ENCODE peak calls at places on chromosomes 12 and 14, in six cellular contexts. B is AG04450, V is GM20000, K is heart left ventricle, O is IMR-90, J is suprapubic skin. Z is an unnamed sample.

GRCh38 chr14:92316937-92317336 is 6.0 kb upstream of the SLC24A4 start:
- DNase-seq in K (no peak), J (no peak), V (no peak), B (no peak), O (no peak), Z (no peak)

GRCh38 chr14:104724981-104725771 is 1.1 kb downstream of the ADSS1 start:
- DNase-seq in K (peak), O (no peak), B (no peak), J (no peak), V (no peak), Z (no peak)

GRCh38 chr14:23005451-23005850 is 4.5 kb downstream of the C14orf93 start:
- DNase-seq in J (no peak), V (no peak), K (no peak), B (no peak), O (no peak), Z (no peak)

GRCh38 chr12:125110641-125111360 is 45.6 kb downstream of the AACS start:
- DNase-seq in V (no peak), B (peak), O (peak), J (no peak), K (no peak), Z (no peak)

GRCh38 chr12:105423921-105424320 is 93.4 kb downstream of the C12orf75 start:
- DNase-seq in B (no peak), J (no peak), V (no peak), O (no peak), K (no peak), Z (no peak)

GRCh38 chr14:22561661-22562579 is 27.1 kb downstream of the DAD1 start:
- DNase-seq in K (no peak), V (peak), O (no peak), J (no peak), B (no peak), Z (no peak)

GRCh38 chr12:14416658-14417057 is 51.2 kb downstream of the ATF7IP start:
- DNase-seq in J (no peak), B (peak), V (no peak), O (peak), K (no peak), Z (no peak)

GRCh38 chr14:97332591-97332984 is 535.4 kb downstream of the VRK1 start:
- DNase-seq in J (no peak), B (no peak), O (no peak), V (no peak), K (no peak), Z (no peak)

GRCh38 chr12:85872497-85873091 is 1.5 kb upstream of the NTS start:
- DNase-seq in V (peak), B (peak), J (no peak), O (peak), K (no peak), Z (no peak)

GRCh38 chr12:94427520-94428381 is 31.9 kb downstream of the CEP83 start:
- DNase-seq in V (no peak), K (peak), O (peak), J (no peak), B (peak), Z (no peak)

GRCh38 chr14:69005432-69006148 is 26.5 kb upstream of the ACTN1 start:
- DNase-seq in B (peak), O (peak), J (no peak), K (peak), V (no peak), Z (peak)

GRCh38 chr12:131116437-131117117 is 162.9 kb downstream of the ADGRD1 start:
- DNase-seq in J (peak), B (no peak), V (no peak), O (no peak), K (peak), Z (no peak)

GRCh38 chr14:36293824-36294223 is 26.6 kb downstream of the MBIP start:
- DNase-seq in V (no peak), K (no peak), B (no peak), O (peak), J (no peak), Z (no peak)

GRCh38 chr14:35534130-35534883 is at the start of gene INSM2:
- DNase-seq in O (peak), B (no peak), J (no peak), K (no peak), V (peak), Z (no peak)

GRCh38 chr14:66485029-66485428 is 1.1 kb upstream of the CCDC196 start:
- DNase-seq in B (no peak), V (no peak), K (no peak), J (no peak), O (no peak), Z (no peak)

GRCh38 chr12:46364777-46365580 is 7.6 kb downstream of the SLC38A2 start:
- DNase-seq in J (no peak), O (peak), B (no peak), K (peak), V (no peak), Z (no peak)

GRCh38 chr14:103711516-103712431 is 3.5 kb downstream of the XRCC3 start:
- DNase-seq in J (no peak), V (no peak), O (no peak), B (no peak), K (peak), Z (no peak)

GRCh38 chr12:976644-977043 is 14.4 kb upstream of the ERC1 start:
- DNase-seq in B (no peak), K (no peak), V (no peak), O (no peak), J (no peak), Z (no peak)

GRCh38 chr12:974281-974862 is 16.7 kb upstream of the ERC1 start:
- DNase-seq in K (no peak), B (no peak), J (no peak), O (no peak), V (no peak), Z (no peak)

GRCh38 chr12:979355-979754 is 11.7 kb upstream of the ERC1 start:
- DNase-seq in B (no peak), O (no peak), J (no peak), V (no peak), K (no peak), Z (no peak)

GRCh38 chr12:981176-981828 is 9.7 kb upstream of the ERC1 start:
- DNase-seq in J (no peak), O (no peak), V (no peak), K (no peak), B (no peak), Z (no peak)

GRCh38 chr12:977163-977562 is 13.9 kb upstream of the ERC1 start:
- DNase-seq in O (no peak), J (no peak), V (no peak), B (no peak), K (no peak), Z (no peak)
- TF ChIP-seq CTCF in O (no peak), J (no peak), V (no peak), B (peak), K (no peak), Z (no peak)

DNA sequence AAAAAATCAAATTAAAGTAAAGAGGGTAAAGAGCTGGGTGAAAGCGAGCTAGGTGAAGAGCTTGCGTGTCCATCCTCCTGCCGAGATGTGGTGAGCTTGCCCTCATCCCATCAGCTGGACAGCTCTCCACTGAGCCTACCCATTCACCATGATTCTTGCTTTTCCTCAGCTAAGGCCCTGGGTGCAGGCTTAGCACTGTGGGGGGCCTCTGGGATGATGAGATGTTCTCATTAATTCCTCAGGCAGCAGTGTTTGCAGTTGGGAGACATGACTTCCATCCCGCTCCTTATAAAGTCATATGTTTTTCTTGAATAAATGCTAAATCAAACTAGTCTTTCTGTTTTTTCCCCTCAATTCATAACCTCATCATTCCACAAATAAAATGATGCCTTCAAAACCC is 18.0 kb downstream of the PHLDA1 start:
- DNase-seq in B (no peak), V (no peak), O (no peak), K (no peak), J (no peak), Z (no peak)
- TF ChIP-seq CTCF in B (no peak), V (no peak), O (no peak), K (no peak), J (no peak), Z (no peak)

DNA sequence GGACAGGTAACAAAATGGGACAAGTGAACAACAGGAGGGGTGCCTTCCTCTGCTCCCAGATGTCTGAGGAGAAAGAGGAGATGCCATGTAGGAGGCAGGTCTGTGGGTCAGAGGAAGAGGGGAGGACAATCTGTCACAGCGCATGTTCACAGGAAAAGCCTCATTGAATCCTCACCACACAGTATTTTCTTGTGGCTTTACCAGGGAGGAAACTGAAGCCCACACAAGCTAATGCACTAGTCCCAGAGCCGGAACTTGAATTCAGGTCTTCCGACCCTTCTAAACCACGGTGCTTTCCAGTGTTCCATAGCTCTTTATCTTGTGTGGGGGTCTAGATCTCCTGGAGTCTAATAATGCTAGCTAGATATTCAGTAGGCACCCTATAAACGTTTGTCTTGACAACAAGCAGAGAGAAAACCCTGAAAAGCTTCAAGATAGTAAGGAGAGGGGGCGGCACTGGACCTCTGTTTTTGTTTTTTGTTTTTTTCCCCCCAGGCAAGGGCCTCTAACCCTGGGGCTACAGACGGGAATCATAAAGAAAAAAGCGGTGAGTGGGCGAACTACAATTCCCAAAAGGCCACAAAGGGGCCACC is 374 bp upstream of the SHMT2 start:
- DNase-seq in O (no peak), K (no peak), B (no peak), J (no peak), V (no peak), Z (no peak)
- TF ChIP-seq CTCF in O (no peak), K (no peak), B (peak), J (no peak), V (no peak), Z (no peak)

GRCh38 chr12:98422809-98423208 is 92.6 kb upstream of the TMPO start:
- DNase-seq in J (no peak), B (no peak), K (no peak), V (no peak), O (no peak), Z (no peak)
- TF ChIP-seq CTCF in J (no peak), B (peak), K (no peak), V (no peak), O (peak), Z (no peak)

GRCh38 chr12:48865441-48866290 is at the start of gene RND1:
- DNase-seq in V (peak), O (peak), K (peak), B (peak), J (peak), Z (peak)
- TF ChIP-seq CTCF in V (no peak), O (no peak), K (peak), B (peak), J (no peak), Z (no peak)

DNA sequence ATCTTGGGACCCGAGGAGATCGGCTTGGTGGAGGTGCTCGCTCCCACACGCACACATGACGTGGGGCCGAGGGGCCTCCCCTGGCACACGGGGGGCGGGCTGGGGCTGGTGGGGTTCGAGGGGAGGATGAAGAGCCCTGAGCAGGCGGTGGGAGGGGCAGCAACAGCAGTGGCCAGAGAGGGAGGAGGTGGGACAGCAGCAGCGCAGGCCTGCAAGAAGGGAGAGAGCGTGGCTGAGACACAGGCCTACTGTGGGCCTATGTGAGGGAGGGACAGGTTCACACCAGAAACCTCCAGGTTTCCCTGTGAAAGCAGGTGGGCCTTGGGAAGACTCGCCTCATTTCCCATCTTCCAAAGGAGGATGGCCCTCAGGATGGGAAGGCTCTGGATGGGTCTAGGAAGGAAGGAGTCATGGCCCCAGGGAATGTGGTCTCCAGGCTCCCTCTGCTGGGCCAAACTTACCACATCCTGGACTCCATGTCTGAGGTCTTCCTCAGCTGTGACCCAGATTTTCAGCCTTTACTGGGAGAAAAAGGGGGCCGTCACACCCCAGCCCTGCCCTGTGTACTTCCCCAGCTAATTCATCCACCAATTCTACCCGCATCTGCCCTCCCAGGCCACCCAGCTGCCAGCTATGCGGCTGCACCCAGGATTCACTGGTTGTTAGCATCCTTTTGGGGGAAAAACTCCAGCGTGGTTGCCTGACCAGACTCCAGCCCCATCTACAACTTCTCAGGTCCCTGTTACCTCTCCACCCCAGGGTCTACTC is 2.8 kb downstream of the PIANP start:
- DNase-seq in B (peak), J (no peak), V (peak), K (no peak), O (peak), Z (no peak)
- TF ChIP-seq CTCF in B (peak), J (peak), V (peak), K (peak), O (peak), Z (no peak)

GRCh38 chr12:127595506-127595905 is 671.5 kb upstream of the TMEM132C start:
- DNase-seq in B (no peak), K (no peak), O (no peak), V (no peak), J (no peak), Z (no peak)

GRCh38 chr12:127596881-127597280 is 670.1 kb upstream of the TMEM132C start:
- DNase-seq in J (no peak), V (no peak), K (no peak), O (no peak), B (no peak), Z (no peak)

GRCh38 chr12:127599441-127599840 is 667.5 kb upstream of the TMEM132C start:
- DNase-seq in B (no peak), V (no peak), J (no peak), K (no peak), O (no peak), Z (no peak)

GRCh38 chr12:127594351-127594970 is 672.5 kb upstream of the TMEM132C start:
- DNase-seq in O (no peak), V (no peak), K (no peak), B (no peak), J (no peak), Z (no peak)

DNA sequence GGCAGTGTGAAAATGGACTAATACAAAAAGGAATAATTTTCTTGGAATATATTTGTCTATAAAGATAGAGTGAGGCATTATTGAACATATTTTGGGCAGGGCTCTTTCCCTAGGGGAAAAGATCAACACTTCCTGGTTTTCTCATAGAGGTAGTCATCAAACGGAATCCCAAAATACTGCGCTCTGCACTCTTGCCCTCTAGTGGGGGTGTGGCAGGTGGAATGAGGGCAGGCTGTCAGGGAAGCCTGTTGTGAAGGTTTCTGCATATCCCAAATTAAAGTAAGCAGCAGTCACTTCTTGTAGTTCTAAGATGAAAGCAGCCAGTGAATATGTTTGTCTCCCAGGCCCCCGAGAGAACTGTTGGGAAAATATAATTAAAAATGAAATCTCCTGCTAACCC is 666.8 kb upstream of the TMEM132C start:
- DNase-seq in V (no peak), K (no peak), B (no peak), J (no peak), O (no peak), Z (no peak)
- TF ChIP-seq CTCF in V (no peak), K (no peak), B (no peak), J (no peak), O (no peak), Z (no peak)